ENCODE peak calls at places on chromosomes 5 and 9, in eight cellular contexts. A is H1, X is GM12892, U is prostate gland, E is adrenal gland, W is endothelial cell of umbilical vein, K is sigmoid colon, P is lower leg skin. B is an unnamed sample.

GRCh38 chr5:134561871-134562296 is 36.4 kb downstream of the JADE2 start:
- DNase-seq in A (no peak), X (no peak), U (no peak), E (peak; percentile 93), W (peak; percentile 98), K (no peak), P (no peak), B (peak; percentile 86)

GRCh38 chr9:23821400-23822181 is 4.4 kb downstream of the ELAVL2 start:
- DNase-seq in A (no peak), X (no peak), U (no peak), E (no peak), W (peak; percentile 17), K (no peak), P (no peak), B (peak; percentile 51)

GRCh38 chr5:139966856-139967255 is 76.2 kb downstream of the NRG2 start:
- DNase-seq in A (no peak), X (no peak), U (no peak), E (no peak), W (no peak), K (no peak), P (no peak), B (no peak)

GRCh38 chr5:65305913-65306312 is 175.8 kb downstream of the ADAMTS6 start:
- DNase-seq in A (no peak), X (no peak), U (no peak), E (no peak), W (no peak), K (no peak), P (no peak), B (peak; percentile 1)

GRCh38 chr9:37302277-37302676 is 120.2 kb upstream of the GRHPR start:
- DNase-seq in A (no peak), X (peak; percentile 38), U (no peak), E (no peak), W (no peak), K (no peak), P (no peak), B (no peak)

GRCh38 chr5:151612689-151613427 is 21.7 kb upstream of the FAT2 start:
- DNase-seq in A (no peak), X (peak; percentile 36), U (no peak), E (no peak), W (no peak), K (no peak), P (no peak), B (no peak)

GRCh38 chr5:88555658-88556057 is 287.0 kb upstream of the TMEM161B start:
- DNase-seq in A (no peak), X (no peak), U (no peak), E (no peak), W (no peak), K (no peak), P (no peak), B (no peak)

GRCh38 chr9:69412741-69413150 is 87.7 kb downstream of the ENTREP1 start:
- DNase-seq in A (peak; percentile 70), X (no peak), U (no peak), E (peak; percentile 69), W (peak; percentile 74), K (peak; percentile 70), P (no peak), B (peak; percentile 81)

GRCh38 chr9:119092125-119092524 is 277.1 kb downstream of the BRINP1 start:
- DNase-seq in A (no peak), X (no peak), U (no peak), E (peak; percentile 14), W (no peak), K (no peak), P (no peak), B (no peak)

GRCh38 chr5:162786234-162786633 is 651.2 kb upstream of the CCNG1 start:
- DNase-seq in A (no peak), X (no peak), U (no peak), E (no peak), W (no peak), K (no peak), P (no peak), B (no peak)

GRCh38 chr5:16726538-16726946 is 109.7 kb upstream of the RETREG1 start:
- DNase-seq in A (no peak), X (no peak), U (no peak), E (no peak), W (peak; percentile 93), K (no peak), P (no peak), B (no peak)

GRCh38 chr5:75931175-75931574 is 152.0 kb upstream of the SV2C start:
- DNase-seq in A (no peak), X (no peak), U (no peak), E (no peak), W (no peak), K (no peak), P (no peak), B (no peak)

GRCh38 chr5:61319388-61320146 is 12.5 kb upstream of the ZSWIM6 start:
- DNase-seq in A (no peak), X (peak; percentile 57), U (no peak), E (no peak), W (peak; percentile 80), K (no peak), P (no peak), B (no peak)

GRCh38 chr9:134983506-134984371 is 66.0 kb upstream of the FCN1 start:
- DNase-seq in A (no peak), X (no peak), U (no peak), E (no peak), W (no peak), K (peak; percentile 48), P (no peak), B (no peak)

GRCh38 chr5:60903356-60903755 is 41.5 kb downstream of the ERCC8 start:
- DNase-seq in A (no peak), X (no peak), U (no peak), E (no peak), W (no peak), K (no peak), P (no peak), B (no peak)

GRCh38 chr5:95591490-95591901 is 28.4 kb upstream of the GPR150 start:
- DNase-seq in A (no peak), X (no peak), U (no peak), E (no peak), W (peak; percentile 69), K (no peak), P (no peak), B (peak; percentile 22)

DNA sequence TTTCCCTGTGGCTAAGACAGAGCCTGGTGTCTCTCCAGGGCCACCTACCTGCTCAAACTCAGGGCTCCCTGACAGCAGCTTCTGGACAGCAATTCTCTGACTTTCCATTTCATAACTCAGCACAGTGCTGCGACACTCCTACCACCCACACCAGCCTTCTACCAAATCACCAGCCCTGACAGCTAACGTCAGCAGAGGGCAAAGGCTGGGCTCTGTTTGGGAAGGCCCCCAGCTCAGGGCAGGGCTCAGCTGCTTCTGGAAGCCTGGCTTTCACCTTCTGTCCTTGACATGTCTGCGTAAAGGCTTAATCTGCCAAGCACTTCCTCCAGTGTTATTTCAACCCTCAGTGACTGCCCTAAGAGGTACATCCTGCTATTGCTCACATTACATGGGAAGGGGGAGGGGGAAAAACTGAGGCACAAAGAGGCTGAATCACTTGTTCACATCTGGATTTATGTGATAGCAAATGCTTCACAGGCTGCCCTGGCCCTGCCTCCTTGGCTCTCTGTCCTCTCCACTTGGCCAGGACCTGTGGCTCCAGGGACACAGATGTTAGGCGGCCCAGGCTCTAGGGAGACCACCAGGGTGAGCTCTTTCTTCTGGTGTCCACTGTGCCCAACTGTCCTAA is 102.5 kb upstream of the PANK3 start:
- DNase-seq in A (no peak), X (no peak), U (no peak), E (peak; percentile 87), W (peak; percentile 57), K (no peak), P (no peak), B (no peak)
- TF ChIP-seq POLR2A in A (no peak), X (no peak), U (no peak), E (peak; percentile 6), W (no peak), K (no peak), P (no peak), B (no peak)

GRCh38 chr5:179802950-179803562 is 3.6 kb downstream of the MGAT4B start:
- DNase-seq in A (no peak), X (no peak), U (no peak), E (no peak), W (no peak), K (peak; percentile 65), P (no peak), B (no peak)

GRCh38 chr5:179800696-179801201 is 5.9 kb downstream of the MGAT4B start:
- DNase-seq in A (no peak), X (no peak), U (no peak), E (no peak), W (no peak), K (peak; percentile 68), P (no peak), B (no peak)

GRCh38 chr5:179800071-179800695 is 6.4 kb downstream of the LTC4S start:
- DNase-seq in A (no peak), X (no peak), U (no peak), E (no peak), W (no peak), K (peak; percentile 59), P (no peak), B (no peak)

GRCh38 chr5:179802207-179802883 is 4.3 kb downstream of the MGAT4B start:
- DNase-seq in A (no peak), X (no peak), U (no peak), E (peak; percentile 88), W (no peak), K (peak; percentile 77), P (peak; percentile 15), B (peak; percentile 99)

DNA sequence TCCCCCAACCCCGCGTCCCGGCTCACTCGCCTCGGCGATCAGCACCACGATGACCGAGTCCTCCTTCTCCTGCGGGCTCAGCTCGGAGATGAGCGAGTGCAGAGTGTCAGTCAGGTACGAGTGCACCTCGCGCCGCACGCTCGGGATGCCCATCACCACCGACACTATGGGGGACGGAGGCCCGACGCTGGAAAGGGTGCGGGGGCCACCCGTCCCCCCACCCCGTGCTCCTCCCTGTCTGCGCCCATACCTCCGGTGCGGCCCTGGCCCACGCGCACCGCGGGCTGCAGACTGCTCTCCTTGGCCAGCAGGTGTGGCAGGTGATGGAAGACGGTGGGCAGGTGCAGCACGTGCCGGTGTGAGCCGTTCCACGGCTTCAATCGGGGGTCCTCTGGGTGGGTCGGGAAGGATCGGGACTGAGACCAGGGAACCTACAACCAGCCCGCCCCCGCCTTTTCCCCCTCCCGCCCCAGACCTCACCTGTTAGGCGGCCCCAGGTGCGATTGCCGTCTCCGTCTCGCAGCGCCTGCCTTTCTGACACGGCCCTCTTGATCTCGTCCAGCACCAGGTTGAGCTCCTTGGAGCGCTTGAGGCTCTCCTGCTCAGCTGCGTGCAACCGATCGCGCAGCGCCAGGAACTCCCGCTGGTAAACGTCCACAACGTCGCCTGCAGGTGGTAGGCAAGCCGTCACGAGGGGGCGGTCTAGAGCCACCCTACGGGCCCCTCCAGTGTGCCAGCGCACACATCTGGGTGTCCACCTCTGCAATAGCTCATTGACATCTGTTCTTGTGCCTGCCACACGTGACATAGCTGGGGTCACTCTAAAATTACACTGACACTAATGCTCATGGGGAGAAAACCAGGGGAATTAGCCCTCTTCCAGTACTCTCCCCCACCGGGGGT is 5.1 kb downstream of the MGAT4B start:
- DNase-seq in A (no peak), X (peak; percentile 82), U (peak; percentile 60), E (peak; percentile 77), W (peak; percentile 63), K (peak; percentile 91), P (peak; percentile 59), B (no peak)
- TF ChIP-seq POLR2A in A (no peak), X (no peak), U (no peak), E (no peak), W (no peak), K (no peak), P (no peak), B (no peak)

GRCh38 chr5:133275631-133276030 is 223.8 kb downstream of the HSPA4 start:
- DNase-seq in A (no peak), X (no peak), U (no peak), E (no peak), W (no peak), K (no peak), P (no peak), B (no peak)
- TF ChIP-seq POLR2A in A (no peak), X (no peak), U (no peak), E (no peak), W (no peak), K (no peak), P (no peak), B (no peak)

GRCh38 chr9:22147818-22148573 is 138.9 kb upstream of the CDKN2B start:
- DNase-seq in A (no peak), X (no peak), U (no peak), E (no peak), W (peak; percentile 69), K (no peak), P (no peak), B (no peak)
- TF ChIP-seq POLR2A in A (no peak), X (no peak), U (no peak), E (no peak), W (no peak), K (no peak), P (no peak), B (no peak)